ENCODE peak calls at places on chromosomes 16 and 17, in seven cellular contexts. X, R, Y, D, F, L and E are unnamed samples.

GRCh38 chr17:65759532-65759931 is 198.1 kb upstream of the AXIN2 start:
- DNase-seq in X (no peak), R (no peak), Y (no peak), D (no peak), F (no peak), L (no peak), E (no peak)

GRCh38 chr17:1996243-1997145 is 28.6 kb downstream of the RTN4RL1 start:
- DNase-seq in X (no peak), R (no peak), Y (no peak), D (no peak), F (no peak), L (no peak), E (no peak)

GRCh38 chr17:49925916-49926315 is 43.1 kb upstream of the DLX4 start:
- DNase-seq in X (no peak), R (no peak), Y (no peak), D (no peak), F (no peak), L (no peak), E (no peak)

GRCh38 chr16:3461120-3461519 is 17.6 kb downstream of the NAA60 start:
- DNase-seq in X (no peak), R (no peak), Y (peak), D (no peak), F (no peak), L (no peak), E (no peak)

GRCh38 chr17:61064087-61064951 is 335.3 kb upstream of the TBX2 start:
- DNase-seq in X (no peak), R (no peak), Y (no peak), D (no peak), F (no peak), L (no peak), E (no peak)

GRCh38 chr17:18860161-18860972 is 2.4 kb downstream of the PRPSAP2 start:
- DNase-seq in X (no peak), R (no peak), Y (no peak), D (peak), F (peak), L (no peak), E (no peak)

GRCh38 chr16:23236983-23237382 is 54.4 kb downstream of the SCNN1G start:
- DNase-seq in X (no peak), R (no peak), Y (no peak), D (no peak), F (no peak), L (no peak), E (no peak)

GRCh38 chr17:75765981-75766380 is 989 bp upstream of the GALK1 start:
- DNase-seq in X (no peak), R (no peak), Y (no peak), D (no peak), F (no peak), L (no peak), E (no peak)

GRCh38 chr16:80027007-80027965 is 426.7 kb upstream of the MAF start:
- DNase-seq in X (peak), R (peak), Y (peak), D (peak), F (peak), L (peak), E (no peak)

GRCh38 chr16:15704545-15704987 is 54.5 kb downstream of the NDE1 start:
- DNase-seq in X (peak), R (peak), Y (peak), D (peak), F (peak), L (no peak), E (peak)

GRCh38 chr17:74274060-74274702 is at the start of gene DNAI2:
- DNase-seq in X (no peak), R (no peak), Y (no peak), D (no peak), F (no peak), L (no peak), E (no peak)

GRCh38 chr17:63435681-63436522 is 10.2 kb downstream of the CYB561 start:
- DNase-seq in X (peak), R (peak), Y (no peak), D (peak), F (no peak), L (no peak), E (no peak)

GRCh38 chr16:70402916-70403659 is 35.8 kb downstream of the ST3GAL2 start:
- DNase-seq in X (no peak), R (no peak), Y (no peak), D (no peak), F (peak), L (peak), E (no peak)